ENCODE peak calls at places on chromosomes 5 and 9, in eight cellular contexts. W is MM.1S, Q is neuronal stem cell, U is mammary epithelial cell, T is IMR-90, M is H9, D is fibroblast of lung, E is GM23248. J is an unnamed sample.

GRCh38 chr5:108560581-108560980 is 178.7 kb upstream of the FBXL17 start:
- DNase-seq in W (no peak), Q (no peak), U (no peak), T (peak), M (no peak), D (peak), E (peak), J (no peak)

GRCh38 chr5:132489051-132489770 is 1.4 kb downstream of the IRF1 start:
- DNase-seq in W (no peak), Q (no peak), U (no peak), T (no peak), M (peak), D (no peak), E (no peak), J (no peak)

GRCh38 chr5:72722792-72723402 is 93.6 kb upstream of the TNPO1 start:
- DNase-seq in W (no peak), Q (no peak), U (peak), T (no peak), M (no peak), D (no peak), E (no peak), J (no peak)

GRCh38 chr5:67515020-67515689 is 318.6 kb upstream of the CD180 start:
- DNase-seq in W (no peak), Q (no peak), U (no peak), T (no peak), M (no peak), D (no peak), E (no peak), J (no peak)

GRCh38 chr5:169970911-169971436 is 9.3 kb downstream of the INSYN2B start:
- DNase-seq in W (no peak), Q (no peak), U (peak), T (peak), M (peak), D (peak), E (peak), J (no peak)

GRCh38 chr5:163459888-163460561 is at the start of gene NUDCD2:
- DNase-seq in W (peak), Q (peak), U (peak), T (peak), M (peak), D (peak), E (peak), J (peak)

GRCh38 chr9:132878695-132879064 is at the start of gene SPACA9:
- DNase-seq in W (no peak), Q (peak), U (peak), T (peak), M (peak), D (peak), E (peak), J (peak)

GRCh38 chr9:2800385-2801179 is 43.3 kb downstream of the PUM3 start:
- DNase-seq in W (no peak), Q (no peak), U (peak), T (peak), M (no peak), D (peak), E (peak), J (peak)

GRCh38 chr9:87742813-87743428 is 17.0 kb downstream of the CTSL start:
- DNase-seq in W (no peak), Q (no peak), U (peak), T (peak), M (no peak), D (peak), E (peak), J (no peak)

GRCh38 chr5:143279698-143280097 is 123.8 kb downstream of the NR3C1 start:
- DNase-seq in W (no peak), Q (no peak), U (no peak), T (peak), M (peak), D (no peak), E (no peak), J (peak)

GRCh38 chr9:133514475-133515239 is 10.1 kb downstream of the MYMK start:
- DNase-seq in W (no peak), Q (no peak), U (no peak), T (no peak), M (no peak), D (no peak), E (no peak), J (no peak)

GRCh38 chr5:154923441-154924430 is 14.3 kb downstream of the GEMIN5 start:
- DNase-seq in W (no peak), Q (no peak), U (peak), T (peak), M (no peak), D (peak), E (no peak), J (no peak)

GRCh38 chr5:118506453-118506852 is 481.9 kb downstream of the DTWD2 start:
- DNase-seq in W (no peak), Q (no peak), U (no peak), T (no peak), M (no peak), D (no peak), E (no peak), J (no peak)

GRCh38 chr9:134559013-134559412 is 82.6 kb upstream of the COL5A1 start:
- DNase-seq in W (no peak), Q (no peak), U (no peak), T (no peak), M (peak), D (no peak), E (no peak), J (no peak)

GRCh38 chr5:167552356-167552755 is 739.1 kb upstream of the WWC1 start:
- DNase-seq in W (no peak), Q (no peak), U (no peak), T (no peak), M (no peak), D (no peak), E (no peak), J (peak)

GRCh38 chr9:133167096-133167695 is 3.5 kb upstream of the GBGT1 start:
- DNase-seq in W (no peak), Q (no peak), U (no peak), T (no peak), M (no peak), D (no peak), E (no peak), J (no peak)

GRCh38 chr9:974993-975739 is 1.3 kb upstream of the DMRT3 start:
- DNase-seq in W (no peak), Q (no peak), U (no peak), T (no peak), M (peak), D (no peak), E (no peak), J (peak)

GRCh38 chr5:174145091-174145490 is 99.6 kb downstream of the NSG2 start:
- DNase-seq in W (no peak), Q (no peak), U (no peak), T (no peak), M (peak), D (no peak), E (no peak), J (no peak)

GRCh38 chr5:30581198-30581925 is 612.1 kb upstream of the CDH6 start:
- DNase-seq in W (no peak), Q (no peak), U (no peak), T (no peak), M (no peak), D (peak), E (no peak), J (peak)

GRCh38 chr5:53362521-53362941 is 117.9 kb upstream of the FST start:
- DNase-seq in W (no peak), Q (no peak), U (peak), T (peak), M (no peak), D (peak), E (peak), J (no peak)

GRCh38 chr5:140547508-140548299 is at the start of gene EIF4EBP3:
- DNase-seq in W (peak), Q (peak), U (peak), T (peak), M (peak), D (peak), E (peak), J (peak)

GRCh38 chr5:33381243-33381642 is 59.5 kb upstream of the TARS1 start:
- DNase-seq in W (no peak), Q (no peak), U (peak), T (no peak), M (no peak), D (no peak), E (no peak), J (no peak)

GRCh38 chr9:32468740-32469139 is 57.3 kb downstream of the RIGI start:
- DNase-seq in W (no peak), Q (no peak), U (no peak), T (no peak), M (no peak), D (no peak), E (no peak), J (no peak)

GRCh38 chr5:96763012-96763411 is 44.7 kb downstream of the ERAP1 start:
- DNase-seq in W (no peak), Q (no peak), U (no peak), T (no peak), M (no peak), D (peak), E (no peak), J (no peak)

GRCh38 chr9:105399117-105399516 is 48.7 kb upstream of the FSD1L start:
- DNase-seq in W (no peak), Q (no peak), U (no peak), T (no peak), M (no peak), D (no peak), E (no peak), J (peak)
- H3K27ac ChIP-seq in W (no peak), Q (no peak), U (no peak), T (no peak), M (no peak), D (no peak), E (no peak), J (peak)

GRCh38 chr9:130536594-130537215 is 42.7 kb upstream of the FUBP3 start:
- DNase-seq in W (no peak), Q (no peak), U (no peak), T (no peak), M (no peak), D (no peak), E (no peak), J (no peak)

GRCh38 chr9:130537346-130538050 is 41.9 kb upstream of the FUBP3 start:
- DNase-seq in W (no peak), Q (no peak), U (no peak), T (no peak), M (no peak), D (peak), E (peak), J (no peak)

GRCh38 chr9:130539473-130540223 is 39.7 kb upstream of the FUBP3 start:
- DNase-seq in W (no peak), Q (no peak), U (peak), T (peak), M (no peak), D (peak), E (peak), J (no peak)

GRCh38 chr9:130532426-130532825 is 47.0 kb upstream of the FUBP3 start:
- DNase-seq in W (no peak), Q (no peak), U (peak), T (no peak), M (no peak), D (no peak), E (no peak), J (no peak)

DNA sequence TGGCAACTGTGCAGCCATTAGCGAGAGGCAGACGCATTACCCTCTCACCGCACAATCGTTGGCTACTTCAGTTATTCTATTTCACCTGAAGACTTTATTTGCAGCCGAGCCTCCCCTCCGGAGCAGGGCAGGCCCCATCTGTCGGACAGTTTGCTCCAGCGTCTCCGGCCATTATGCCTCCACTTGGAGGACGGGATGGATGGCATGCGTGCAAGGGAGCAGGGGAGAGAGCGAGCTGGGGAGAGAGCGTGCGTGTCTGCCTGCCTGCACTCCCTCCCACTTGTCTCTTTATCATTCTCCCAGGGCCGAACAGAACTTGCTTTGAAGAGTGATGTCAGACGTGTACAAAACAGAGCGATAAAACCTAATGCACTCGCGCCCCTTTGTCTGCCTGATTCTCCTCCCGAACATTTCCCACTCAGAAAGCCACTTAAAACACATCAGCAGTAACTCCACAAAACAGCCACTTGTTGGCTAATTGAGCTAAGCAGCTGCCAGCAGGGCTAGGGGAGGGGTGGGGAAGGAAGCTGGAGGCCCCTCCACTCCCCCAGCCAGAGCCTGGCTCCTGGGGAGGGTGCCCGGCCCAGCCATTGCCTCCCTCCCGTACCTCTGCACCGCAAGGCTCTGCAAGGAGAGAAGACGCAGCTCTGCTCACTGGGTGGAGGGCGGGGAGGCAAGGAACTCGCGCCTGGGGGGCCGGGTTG is 43.4 kb upstream of the FUBP3 start:
- DNase-seq in W (no peak), Q (no peak), U (no peak), T (peak), M (no peak), D (peak), E (peak), J (peak)
- H3K9ac ChIP-seq in W (no peak), Q (no peak), U (no peak), T (no peak), M (no peak), D (no peak), E (no peak), J (no peak)

DNA sequence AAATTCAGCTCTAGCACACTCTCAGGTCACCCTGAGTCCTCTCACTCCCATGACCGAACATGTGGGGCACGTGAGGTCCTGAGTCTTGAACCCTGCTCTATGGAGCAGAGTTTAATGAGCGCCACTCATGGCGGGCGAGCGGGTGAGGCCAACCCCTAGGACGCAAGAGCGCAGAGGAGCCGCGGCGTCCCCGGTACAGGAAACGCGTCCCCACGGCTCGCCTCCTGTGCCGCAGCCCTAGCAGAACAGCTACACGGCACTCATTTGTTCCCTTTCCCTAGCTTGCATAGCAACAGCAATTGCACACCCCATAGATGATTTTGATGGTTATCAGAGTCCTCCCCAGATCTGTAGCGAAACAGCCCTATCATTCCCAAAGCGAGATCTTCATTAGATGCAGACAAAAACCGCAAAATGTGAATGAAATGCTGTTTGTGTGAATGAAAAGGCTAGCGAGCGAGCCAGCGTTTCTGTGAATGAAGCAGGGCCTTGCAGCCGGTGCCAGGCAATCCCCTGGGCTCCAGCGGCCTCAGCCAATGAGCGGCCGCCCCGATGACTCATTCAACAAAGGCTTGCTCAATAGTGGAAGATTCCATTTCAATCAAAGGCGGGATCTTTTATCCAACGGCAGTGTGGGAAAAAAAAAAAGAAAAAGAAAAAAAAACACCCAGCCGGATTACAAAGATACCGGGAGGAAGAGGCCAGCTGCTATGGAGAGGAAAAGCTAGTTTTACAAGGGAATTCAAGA is 1.5 kb upstream of the SHC3 start:
- DNase-seq in W (peak), Q (peak), U (peak), T (peak), M (peak), D (peak), E (peak), J (peak)
- H3K4me2 ChIP-seq in W (peak), Q (peak), U (peak), T (peak), M (peak), D (peak), E (peak), J (peak)

GRCh38 chr9:90421786-90422185 is 220.8 kb downstream of the DIRAS2 start:
- DNase-seq in W (no peak), Q (no peak), U (no peak), T (no peak), M (no peak), D (no peak), E (no peak), J (no peak)

GRCh38 chr9:90423661-90424193 is 218.9 kb downstream of the DIRAS2 start:
- DNase-seq in W (no peak), Q (no peak), U (no peak), T (no peak), M (no peak), D (no peak), E (no peak), J (no peak)

GRCh38 chr9:90420714-90421513 is 221.7 kb downstream of the DIRAS2 start:
- DNase-seq in W (no peak), Q (no peak), U (no peak), T (no peak), M (no peak), D (peak), E (no peak), J (no peak)

GRCh38 chr9:90420211-90420610 is 222.4 kb downstream of the DIRAS2 start:
- DNase-seq in W (no peak), Q (no peak), U (no peak), T (no peak), M (no peak), D (no peak), E (no peak), J (no peak)
- H3K27ac ChIP-seq in W (no peak), Q (no peak), U (no peak), T (no peak), M (no peak), D (no peak), E (no peak), J (no peak)

GRCh38 chr5:166493627-166494026 is 1797.8 kb upstream of the WWC1 start:
- DNase-seq in W (no peak), Q (no peak), U (no peak), T (no peak), M (no peak), D (no peak), E (no peak), J (no peak)

GRCh38 chr5:166493042-166493441 is 1798.4 kb upstream of the WWC1 start:
- DNase-seq in W (no peak), Q (no peak), U (no peak), T (no peak), M (no peak), D (no peak), E (no peak), J (no peak)

GRCh38 chr5:166499452-166500240 is 1791.8 kb upstream of the WWC1 start:
- DNase-seq in W (no peak), Q (no peak), U (no peak), T (no peak), M (no peak), D (no peak), E (no peak), J (no peak)

GRCh38 chr5:166503506-166503905 is 1787.9 kb upstream of the WWC1 start:
- DNase-seq in W (no peak), Q (no peak), U (no peak), T (no peak), M (no peak), D (no peak), E (no peak), J (no peak)

GRCh38 chr5:166497705-166498104 is 1793.7 kb upstream of the WWC1 start:
- DNase-seq in W (no peak), Q (no peak), U (no peak), T (no peak), M (no peak), D (no peak), E (no peak), J (peak)
- H3K9ac ChIP-seq in W (no peak), Q (no peak), U (no peak), T (no peak), M (no peak), D (no peak), E (no peak), J (no peak)

DNA sequence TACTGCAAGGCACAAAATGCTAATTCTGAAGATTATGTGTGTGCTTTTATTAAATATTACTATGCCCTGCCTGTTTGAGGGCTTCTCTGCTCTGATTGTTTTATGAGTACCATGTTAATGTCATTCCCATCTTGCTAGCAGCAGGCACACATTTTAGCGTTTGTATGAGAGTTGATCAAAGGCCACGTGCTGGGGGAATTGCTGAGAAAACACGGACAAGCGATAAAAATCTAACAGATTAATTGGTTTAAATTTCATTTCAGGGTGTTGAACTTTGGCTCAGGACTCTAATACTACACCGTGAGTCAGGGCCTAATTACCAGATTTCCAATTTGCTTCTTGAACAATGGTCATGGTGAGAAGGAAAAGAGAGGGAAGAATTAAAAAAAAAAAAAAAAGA is 298.4 kb downstream of the EBF1 start:
- DNase-seq in W (no peak), Q (no peak), U (no peak), T (no peak), M (no peak), D (no peak), E (no peak), J (no peak)
- H3K4me2 ChIP-seq in W (no peak), Q (no peak), U (no peak), T (no peak), M (no peak), D (no peak), E (no peak), J (no peak)